ENCODE peak calls at places on chromosomes 3 and 15, in nine cellular contexts. I is heart right ventricle, J is tibial artery, L is neural crest cell, T is cardiac muscle cell, F is endothelial cell, U is fibroblast of pulmonary artery, N is Calu3, A is mucosa of descending colon. E is an unnamed sample.

GRCh38 chr15:40108061-40108854 is 421 bp downstream of the BMF start:
- DNase-seq in I (peak; percentile 59), J (peak; percentile 79), L (no peak), T (peak; percentile 51), F (peak; percentile 30), U (peak; percentile 60), N (peak; percentile 21), A (peak; percentile 75), E (peak; percentile 37)

GRCh38 chr15:77907824-77908751 is 169.4 kb downstream of the TBC1D2B start:
- DNase-seq in I (no peak), J (peak; percentile 20), L (no peak), T (peak; percentile 76), F (peak; percentile 77), U (peak; percentile 37), N (no peak), A (peak; percentile 78), E (no peak)

GRCh38 chr3:81003817-81004216 is 757.6 kb downstream of the GBE1 start:
- DNase-seq in I (no peak), J (no peak), L (no peak), T (no peak), F (no peak), U (no peak), N (no peak), A (no peak), E (no peak)

GRCh38 chr15:71198846-71199245 is 83.6 kb downstream of the THSD4 start:
- DNase-seq in I (no peak), J (no peak), L (no peak), T (peak; percentile 21), F (no peak), U (no peak), N (no peak), A (no peak), E (no peak)

GRCh38 chr3:171890398-171890797 is 47.2 kb downstream of the TMEM212 start:
- DNase-seq in I (no peak), J (no peak), L (no peak), T (no peak), F (no peak), U (no peak), N (peak; percentile 30), A (no peak), E (no peak)

GRCh38 chr3:72155391-72156064 is 370.6 kb upstream of the PROK2 start:
- DNase-seq in I (peak; percentile 34), J (peak; percentile 84), L (no peak), T (no peak), F (no peak), U (peak; percentile 97), N (no peak), A (peak; percentile 56), E (no peak)

GRCh38 chr15:59237854-59238252 is 31.2 kb downstream of the LDHAL6B start:
- DNase-seq in I (no peak), J (no peak), L (no peak), T (no peak), F (no peak), U (no peak), N (no peak), A (no peak), E (no peak)

GRCh38 chr3:3798641-3799113 is 554 bp upstream of the LRRN1 start:
- DNase-seq in I (no peak), J (no peak), L (no peak), T (peak; percentile 42), F (peak; percentile 41), U (no peak), N (peak; percentile 36), A (peak; percentile 42), E (peak; percentile 60)

DNA sequence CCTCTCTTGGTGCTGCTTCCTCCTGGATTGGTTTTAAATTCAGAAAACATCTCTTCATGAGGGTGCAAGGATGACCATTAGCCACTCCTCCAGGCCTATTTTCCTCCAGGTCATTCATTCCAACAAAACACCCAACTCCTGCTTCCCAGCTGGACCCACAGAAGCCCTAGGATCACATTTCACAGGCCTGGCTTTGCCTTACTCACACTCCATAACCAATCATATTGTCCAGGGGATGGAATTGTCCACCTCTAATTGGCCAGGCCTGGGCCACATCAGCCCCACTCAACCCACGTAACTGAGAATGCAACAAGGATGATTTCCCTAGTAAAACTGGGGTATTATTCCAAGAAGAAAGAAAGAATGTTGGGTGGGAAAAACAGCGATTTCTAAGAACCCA is 616.7 kb upstream of the SUCLG2 start:
- DNase-seq in I (no peak), J (no peak), L (no peak), T (no peak), F (no peak), U (no peak), N (no peak), A (no peak), E (no peak)
- TF ChIP-seq CTCF in I (no peak), J (no peak), L (no peak), T (no peak), F (no peak), U (no peak), N (no peak), A (no peak), E (no peak)

DNA sequence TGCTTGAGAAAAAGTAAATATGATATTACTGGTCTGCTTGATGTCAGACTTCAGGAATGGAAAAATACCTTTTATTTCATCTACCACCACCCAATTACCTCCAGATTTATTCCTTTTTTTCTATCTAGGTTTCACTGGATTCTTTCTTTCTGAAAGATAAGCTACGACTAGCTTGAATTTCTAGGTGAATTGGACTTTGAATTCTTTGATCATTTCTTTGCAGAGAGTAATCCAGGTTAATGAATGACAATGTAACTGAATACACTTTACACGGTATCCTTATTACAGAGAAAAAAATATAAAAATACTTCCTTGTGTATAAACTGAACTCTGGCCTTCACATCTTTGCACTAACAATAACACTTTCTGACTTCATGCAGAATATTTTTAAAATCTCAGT is 59.5 kb upstream of the TRPC1 start:
- DNase-seq in I (no peak), J (no peak), L (no peak), T (no peak), F (no peak), U (no peak), N (no peak), A (no peak), E (no peak)
- TF ChIP-seq CTCF in I (no peak), J (no peak), L (no peak), T (no peak), F (no peak), U (no peak), N (no peak), A (no peak), E (no peak)

GRCh38 chr15:95887666-95888480 is 442.6 kb upstream of the NR2F2 start:
- DNase-seq in I (no peak), J (no peak), L (no peak), T (no peak), F (no peak), U (no peak), N (no peak), A (no peak), E (no peak)

GRCh38 chr15:95884276-95884675 is 446.2 kb upstream of the NR2F2 start:
- DNase-seq in I (no peak), J (no peak), L (no peak), T (no peak), F (no peak), U (no peak), N (no peak), A (no peak), E (peak; percentile 35)

GRCh38 chr15:95894407-95894956 is 436.0 kb upstream of the NR2F2 start:
- DNase-seq in I (no peak), J (no peak), L (no peak), T (no peak), F (no peak), U (peak; percentile 17), N (no peak), A (no peak), E (no peak)

GRCh38 chr15:95883064-95883463 is 447.4 kb upstream of the NR2F2 start:
- DNase-seq in I (no peak), J (no peak), L (no peak), T (no peak), F (no peak), U (no peak), N (no peak), A (no peak), E (peak; percentile 22)

GRCh38 chr15:95888762-95889161 is 441.7 kb upstream of the NR2F2 start:
- DNase-seq in I (no peak), J (no peak), L (no peak), T (no peak), F (no peak), U (no peak), N (no peak), A (no peak), E (no peak)
- TF ChIP-seq CTCF in I (no peak), J (no peak), L (no peak), T (no peak), F (no peak), U (no peak), N (no peak), A (no peak), E (no peak)

DNA sequence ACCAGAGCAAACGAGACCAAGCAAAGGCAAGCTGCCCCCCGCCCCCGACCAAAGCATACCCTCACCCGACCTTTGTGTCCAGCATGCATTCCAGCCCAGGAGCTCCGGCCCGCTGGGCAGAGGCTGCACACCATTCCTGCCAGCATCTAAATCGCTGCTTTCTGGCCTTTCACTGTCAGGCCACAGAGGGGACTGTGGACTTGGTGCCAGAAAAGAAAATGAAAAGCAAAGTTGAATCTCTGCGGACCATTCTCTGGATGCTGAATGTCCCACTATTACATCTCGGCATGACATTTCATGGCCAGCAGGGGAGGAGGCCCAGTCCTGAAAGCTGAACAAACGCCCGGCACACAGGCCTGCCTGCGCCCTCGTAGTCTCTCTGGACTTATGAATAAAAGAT is 13.0 kb downstream of the IL17RD start:
- DNase-seq in I (no peak), J (peak; percentile 26), L (peak; percentile 55), T (peak; percentile 25), F (no peak), U (no peak), N (no peak), A (no peak), E (peak; percentile 53)
- TF ChIP-seq CTCF in I (no peak), J (no peak), L (no peak), T (peak; percentile 22), F (no peak), U (peak; percentile 19), N (no peak), A (no peak), E (no peak)

DNA sequence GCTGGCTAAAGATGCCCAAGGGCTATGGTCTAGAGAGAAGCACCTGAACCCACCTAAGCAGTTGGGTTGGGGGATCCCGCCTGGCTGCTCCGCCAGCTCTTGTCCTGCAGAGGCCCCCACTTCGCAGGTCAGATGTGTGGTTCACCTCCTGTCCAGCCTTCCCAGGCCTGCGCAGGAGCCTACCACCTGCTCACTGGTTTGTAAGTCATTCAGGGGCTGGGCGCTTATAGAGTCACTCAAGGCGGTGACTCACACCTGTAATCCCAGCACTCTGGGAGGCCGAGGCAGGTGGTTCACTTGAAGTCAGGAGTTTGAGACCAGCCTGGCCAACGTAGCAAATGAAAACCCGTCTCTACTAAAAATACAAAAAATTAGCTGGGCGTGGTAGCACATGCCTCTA is 3.9 kb upstream of the FURIN start:
- DNase-seq in I (no peak), J (no peak), L (no peak), T (no peak), F (no peak), U (no peak), N (no peak), A (no peak), E (no peak)
- TF ChIP-seq CTCF in I (no peak), J (no peak), L (no peak), T (no peak), F (no peak), U (no peak), N (no peak), A (no peak), E (no peak)

DNA sequence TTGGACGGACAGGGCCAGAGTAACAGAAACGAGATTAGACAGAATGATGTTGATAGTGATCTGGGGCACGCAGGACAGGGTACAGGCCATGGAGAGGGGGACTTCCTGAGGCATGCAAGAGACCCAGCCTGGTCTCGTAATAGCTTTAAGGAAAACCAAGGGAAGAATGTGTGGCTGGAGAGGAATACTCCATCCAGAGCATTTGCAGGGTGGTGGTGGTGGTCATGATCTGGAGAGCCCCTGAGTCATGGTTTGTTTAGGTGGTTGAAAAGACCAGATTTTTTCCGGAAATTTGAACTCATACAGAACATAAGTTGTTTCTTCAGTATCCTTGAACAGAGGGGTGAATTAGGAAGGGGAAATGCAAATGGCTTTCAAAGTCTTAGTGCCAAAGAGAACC is 138.5 kb downstream of the DUT start:
- DNase-seq in I (no peak), J (no peak), L (no peak), T (no peak), F (no peak), U (no peak), N (no peak), A (no peak), E (no peak)
- TF ChIP-seq CTCF in I (no peak), J (no peak), L (no peak), T (no peak), F (no peak), U (no peak), N (no peak), A (no peak), E (no peak)